ENCODE peak calls at places on chromosomes 2 and 18, in ten cellular contexts. L, W, I, G, D, O, P, X, H and T are unnamed samples.
A peak's percentile ranks its signal among the peaks of the same experiment; 100 is the strongest.

GRCh38 chr2:54723300-54724149 is at the start of gene EML6:
- DNase-seq in L (peak; percentile 95), W (peak; percentile 92), I (peak; percentile 99), G (peak; percentile 98), D (peak; percentile 95), O (peak; percentile 100), P (peak; percentile 99), X (peak; percentile 93), H (peak; percentile 98), T (peak; percentile 75)

GRCh38 chr2:126666003-126666402 is 10.0 kb downstream of the GYPC start:
- DNase-seq in L (no peak), W (no peak), I (no peak), G (no peak), D (no peak), O (no peak), P (no peak), X (no peak), H (no peak), T (no peak)

GRCh38 chr2:189580662-189581353 is at the start of gene SLC40A1:
- DNase-seq in L (no peak), W (peak; percentile 66), I (no peak), G (peak; percentile 18), D (no peak), O (peak; percentile 43), P (peak; percentile 84), X (peak; percentile 59), H (peak; percentile 86), T (no peak)

GRCh38 chr2:70807102-70807827 is 13.1 kb downstream of the CLEC4F start:
- DNase-seq in L (no peak), W (no peak), I (no peak), G (no peak), D (no peak), O (no peak), P (no peak), X (no peak), H (no peak), T (no peak)

GRCh38 chr2:231318436-231318835 is 77.1 kb upstream of the B3GNT7 start:
- DNase-seq in L (no peak), W (no peak), I (no peak), G (no peak), D (no peak), O (no peak), P (no peak), X (no peak), H (no peak), T (no peak)

GRCh38 chr18:48939368-48940097 is 11.2 kb downstream of the SMAD7 start:
- DNase-seq in L (no peak), W (no peak), I (no peak), G (no peak), D (no peak), O (no peak), P (no peak), X (no peak), H (peak; percentile 53), T (no peak)

GRCh38 chr2:128787616-128788015 is 468.9 kb upstream of the HS6ST1 start:
- DNase-seq in L (no peak), W (no peak), I (no peak), G (no peak), D (no peak), O (no peak), P (no peak), X (no peak), H (no peak), T (no peak)

GRCh38 chr2:10717630-10718029 is 3.8 kb upstream of the ATP6V1C2 start:
- DNase-seq in L (peak; percentile 37), W (no peak), I (peak; percentile 36), G (peak; percentile 54), D (no peak), O (peak; percentile 87), P (no peak), X (no peak), H (peak; percentile 32), T (no peak)

GRCh38 chr18:10285283-10285640 is 169.2 kb upstream of the APCDD1 start:
- DNase-seq in L (no peak), W (no peak), I (no peak), G (no peak), D (no peak), O (no peak), P (no peak), X (no peak), H (no peak), T (no peak)

GRCh38 chr2:22355816-22356433 is 1029.1 kb upstream of the KLHL29 start:
- DNase-seq in L (peak; percentile 0), W (peak; percentile 77), I (no peak), G (peak; percentile 5), D (peak; percentile 13), O (peak; percentile 16), P (peak; percentile 67), X (peak; percentile 85), H (peak; percentile 37), T (no peak)

GRCh38 chr2:135164431-135164830 is 112.3 kb downstream of the RAB3GAP1 start:
- DNase-seq in L (peak; percentile 20), W (no peak), I (peak; percentile 96), G (peak; percentile 64), D (no peak), O (peak; percentile 95), P (no peak), X (no peak), H (peak; percentile 5), T (no peak)

GRCh38 chr2:84899681-84900080 is 5.8 kb upstream of the TMSB10 start:
- DNase-seq in L (no peak), W (no peak), I (no peak), G (no peak), D (no peak), O (no peak), P (no peak), X (no peak), H (no peak), T (no peak)

GRCh38 chr2:145919507-145919906 is 1399.6 kb upstream of the ZEB2 start:
- DNase-seq in L (no peak), W (no peak), I (peak; percentile 1), G (peak; percentile 23), D (no peak), O (no peak), P (no peak), X (no peak), H (no peak), T (no peak)

GRCh38 chr2:113964436-113964835 is 74.5 kb downstream of the ACTR3 start:
- DNase-seq in L (no peak), W (no peak), I (no peak), G (no peak), D (no peak), O (no peak), P (no peak), X (no peak), H (no peak), T (no peak)

GRCh38 chr2:113966832-113967231 is 76.9 kb downstream of the ACTR3 start:
- DNase-seq in L (no peak), W (no peak), I (peak; percentile 43), G (peak; percentile 32), D (no peak), O (no peak), P (no peak), X (no peak), H (no peak), T (no peak)

GRCh38 chr2:113966171-113966570 is 76.3 kb downstream of the ACTR3 start:
- DNase-seq in L (no peak), W (no peak), I (no peak), G (no peak), D (no peak), O (no peak), P (no peak), X (no peak), H (no peak), T (no peak)

GRCh38 chr2:113965228-113965627 is 75.3 kb downstream of the ACTR3 start:
- DNase-seq in L (no peak), W (no peak), I (no peak), G (no peak), D (no peak), O (no peak), P (no peak), X (no peak), H (no peak), T (no peak)

GRCh38 chr2:113965644-113966043 is 75.8 kb downstream of the ACTR3 start:
- DNase-seq in L (no peak), W (no peak), I (peak; percentile 47), G (peak; percentile 46), D (peak; percentile 24), O (peak; percentile 62), P (peak; percentile 68), X (peak; percentile 30), H (peak; percentile 60), T (peak; percentile 22)
- TF ChIP-seq CTCF in L (peak; percentile 54), W (peak; percentile 29), I (peak; percentile 76), G (peak; percentile 53), D (peak; percentile 71), O (peak; percentile 60), P (peak; percentile 49), X (peak; percentile 67), H (peak; percentile 59), T (peak; percentile 67)

GRCh38 chr2:16900405-16901025 is 234.9 kb upstream of the CYRIA start:
- DNase-seq in L (no peak), W (no peak), I (no peak), G (no peak), D (peak; percentile 22), O (peak; percentile 73), P (no peak), X (no peak), H (peak; percentile 4), T (no peak)
- TF ChIP-seq CTCF in L (peak; percentile 42), W (peak; percentile 7), I (peak; percentile 38), G (peak; percentile 24), D (peak; percentile 48), O (peak; percentile 94), P (peak; percentile 37), X (peak; percentile 65), H (peak; percentile 20), T (peak; percentile 92)

GRCh38 chr2:219352448-219353023 is 20.0 kb upstream of the RESP18 start:
- DNase-seq in L (peak; percentile 16), W (peak; percentile 17), I (peak; percentile 52), G (peak; percentile 64), D (peak; percentile 30), O (peak; percentile 69), P (peak; percentile 82), X (peak; percentile 77), H (peak; percentile 81), T (no peak)
- TF ChIP-seq CTCF in L (peak; percentile 65), W (peak; percentile 51), I (peak; percentile 93), G (peak; percentile 73), D (peak; percentile 89), O (peak; percentile 75), P (peak; percentile 61), X (peak; percentile 69), H (peak; percentile 76), T (peak; percentile 80)

DNA sequence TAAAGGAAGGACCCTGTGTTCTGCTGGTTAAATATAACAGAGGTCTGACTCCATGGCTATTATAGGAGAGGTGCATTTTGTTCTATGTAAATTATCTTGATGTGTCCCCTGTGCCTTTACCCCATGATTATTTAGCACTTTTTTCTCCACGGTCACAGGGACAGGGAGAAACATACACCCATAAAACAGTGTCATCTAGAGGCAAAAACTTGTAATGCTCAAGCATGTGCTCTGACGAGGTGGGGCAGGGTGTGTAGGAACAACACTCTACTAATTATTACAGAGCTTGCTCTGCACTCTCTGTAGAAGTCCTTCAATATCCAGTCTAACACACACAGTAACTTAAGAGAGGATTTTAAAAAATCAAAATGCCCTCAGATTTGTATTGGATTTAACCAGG is 187.9 kb downstream of the NEDD4L start:
- DNase-seq in L (no peak), W (no peak), I (no peak), G (peak; percentile 29), D (no peak), O (peak; percentile 64), P (peak; percentile 63), X (no peak), H (peak; percentile 41), T (no peak)
- TF ChIP-seq CTCF in L (peak; percentile 35), W (peak; percentile 8), I (peak; percentile 69), G (peak; percentile 34), D (peak; percentile 57), O (peak; percentile 64), P (no peak), X (peak; percentile 52), H (no peak), T (peak; percentile 64)